ENCODE peak calls at places on chromosomes 1 and 21, in five cellular contexts. O is neural progenitor cell, D is GM23248, N is hepatocyte, S is GM23338. T is an unnamed sample.

GRCh38 chr21:38915546-38915945 is 109.8 kb downstream of the ETS2 start:
- DNase-seq in O (no peak), D (no peak), N (no peak), S (no peak), T (no peak)

GRCh38 chr1:39701092-39701460 is 9.8 kb upstream of the HPCAL4 start:
- DNase-seq in O (no peak), D (peak; percentile 33), N (peak; percentile 52), S (peak; percentile 72), T (peak; percentile 8)

GRCh38 chr1:43878440-43878839 is 55.2 kb upstream of the ARTN start:
- DNase-seq in O (no peak), D (peak; percentile 35), N (no peak), S (no peak), T (no peak)

GRCh38 chr1:67719329-67720196 is 34.6 kb downstream of the GADD45A start:
- DNase-seq in O (no peak), D (no peak), N (no peak), S (no peak), T (no peak)

GRCh38 chr1:4380564-4381168 is 273.7 kb upstream of the AJAP1 start:
- DNase-seq in O (no peak), D (no peak), N (no peak), S (no peak), T (no peak)

GRCh38 chr21:34367320-34367935 is 3.6 kb downstream of the KCNE2 start:
- DNase-seq in O (peak; percentile 70), D (peak; percentile 93), N (peak; percentile 90), S (peak; percentile 90), T (peak; percentile 93)

GRCh38 chr1:183593356-183593755 is 3.1 kb upstream of the NCF2 start:
- DNase-seq in O (no peak), D (no peak), N (no peak), S (no peak), T (no peak)

GRCh38 chr1:210631399-210631798 is 302.7 kb downstream of the HHAT start:
- DNase-seq in O (no peak), D (no peak), N (no peak), S (no peak), T (no peak)

GRCh38 chr1:245240648-245241165 is 85.9 kb downstream of the KIF26B start:
- DNase-seq in O (no peak), D (no peak), N (no peak), S (no peak), T (no peak)

GRCh38 chr1:156104065-156104810 is 10.3 kb upstream of the LMNA start:
- DNase-seq in O (no peak), D (peak; percentile 97), N (peak; percentile 91), S (peak; percentile 65), T (peak; percentile 62)

GRCh38 chr1:53137729-53138128 is 4.7 kb downstream of the SLC1A7 start:
- DNase-seq in O (no peak), D (peak; percentile 18), N (no peak), S (peak; percentile 43), T (no peak)

GRCh38 chr1:104702731-104703130 is 953.0 kb downstream of the AMY1C start:
- DNase-seq in O (no peak), D (no peak), N (no peak), S (no peak), T (peak; percentile 50)

DNA sequence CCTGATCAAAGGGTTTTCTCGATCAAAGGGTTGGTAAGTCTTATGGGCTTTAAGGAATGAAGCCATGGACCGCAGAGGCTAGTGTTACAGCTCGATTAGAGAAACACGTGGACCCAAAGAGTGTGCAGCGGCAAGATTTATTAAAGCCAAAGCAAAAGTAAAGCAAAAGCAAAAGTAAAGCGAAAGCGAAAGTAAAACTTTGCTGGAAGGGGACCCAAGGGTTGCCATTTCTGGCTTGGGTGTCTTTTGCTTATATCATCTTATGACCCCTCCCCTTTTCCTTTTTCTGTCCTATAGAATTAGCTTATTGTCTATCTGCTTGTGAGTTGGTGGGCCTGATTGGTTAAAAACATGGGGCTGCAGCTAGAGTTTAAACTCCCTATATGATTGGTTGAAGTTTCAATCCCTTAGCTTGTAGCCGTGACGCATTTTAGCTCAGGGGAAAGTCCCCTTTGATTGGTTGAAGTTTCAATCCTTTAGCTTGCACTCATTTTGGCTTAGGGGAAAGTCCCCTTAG is 957.0 kb downstream of the AMY1C start:
- DNase-seq in O (no peak), D (peak; percentile 2), N (no peak), S (peak; percentile 6), T (peak; percentile 10)
- H3K4me2 ChIP-seq in O (no peak overlapping the region), D (no peak overlapping the region), N (no peak overlapping the region), S (no peak overlapping the region), T (peak overlapping the region; percentile 65)

GRCh38 chr1:64163972-64164371 is 39.5 kb upstream of the UBE2U start:
- DNase-seq in O (peak; percentile 56), D (peak; percentile 74), N (peak; percentile 26), S (peak; percentile 79), T (peak; percentile 44)

GRCh38 chr1:64162804-64163203 is 40.6 kb upstream of the UBE2U start:
- DNase-seq in O (no peak), D (no peak), N (no peak), S (no peak), T (no peak)

GRCh38 chr1:64167176-64167575 is 36.2 kb upstream of the UBE2U start:
- DNase-seq in O (no peak), D (peak; percentile 57), N (no peak), S (no peak), T (no peak)

GRCh38 chr1:64161347-64162080 is 41.9 kb upstream of the UBE2U start:
- DNase-seq in O (no peak), D (peak; percentile 67), N (no peak), S (no peak), T (no peak)

GRCh38 chr1:64162151-64162550 is 41.3 kb upstream of the UBE2U start:
- DNase-seq in O (peak; percentile 68), D (no peak), N (no peak), S (no peak), T (no peak)
- TF ChIP-seq EZH2phosphoT487 in O (no peak), D (no peak), N (no peak), S (no peak), T (no peak)

GRCh38 chr1:51517361-51518032 is 1.6 kb downstream of the EPS15 start:
- DNase-seq in O (no peak), D (peak; percentile 60), N (no peak), S (no peak), T (peak; percentile 11)
- H3K4me2 ChIP-seq in O (peak overlapping the region; percentile 100), D (peak overlapping the region; percentile 96), N (peak overlapping the region; percentile 96), S (peak overlapping the region; percentile 90), T (peak overlapping the region; percentile 91)

GRCh38 chr21:43662286-43662685 is 2.9 kb downstream of the RRP1B start:
- DNase-seq in O (no peak), D (no peak), N (no peak), S (no peak), T (no peak)
- TF ChIP-seq EZH2phosphoT487 in O (no peak), D (no peak), N (no peak), S (no peak), T (no peak)

DNA sequence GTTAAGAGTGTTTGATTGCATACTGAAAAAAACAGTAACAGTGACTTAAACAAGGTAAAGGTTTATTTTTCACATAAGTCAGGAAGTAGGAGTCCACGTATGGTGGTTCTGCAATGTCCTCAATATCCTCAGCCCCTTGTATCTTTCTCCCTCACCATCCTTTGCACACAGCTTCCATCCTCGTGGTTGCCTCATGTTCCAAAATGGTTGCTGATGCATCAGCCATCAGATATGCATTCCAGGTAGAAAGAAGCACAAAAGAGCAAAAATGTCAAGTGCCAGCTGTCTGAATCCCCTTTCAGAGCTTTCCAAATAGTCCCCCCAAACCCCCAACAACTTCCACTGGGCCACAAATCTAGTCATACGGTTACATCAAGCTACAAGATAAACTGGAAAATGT is 138.1 kb downstream of the SYF2 start:
- DNase-seq in O (no peak), D (no peak), N (no peak), S (no peak), T (no peak)
- H3K4me2 ChIP-seq in O (no peak overlapping the region), D (no peak overlapping the region), N (no peak overlapping the region), S (no peak overlapping the region), T (no peak overlapping the region)

GRCh38 chr1:145747398-145748247 is 28.3 kb downstream of the CD160 start:
- DNase-seq in O (no peak), D (no peak), N (no peak), S (no peak), T (no peak)
- TF ChIP-seq EZH2phosphoT487 in O (no peak), D (no peak), N (no peak), S (no peak), T (no peak)

GRCh38 chr1:115840615-115841460 is at the start of gene NHLH2:
- DNase-seq in O (no peak), D (no peak), N (no peak), S (no peak), T (no peak)
- H3K4me2 ChIP-seq in O (peak within 1 kb of the TSS; percentile 68), D (no peak within 1 kb of the TSS), N (no peak within 1 kb of the TSS), S (peak within 1 kb of the TSS; percentile 94), T (no peak within 1 kb of the TSS)

GRCh38 chr1:33047839-33048305 is 11.2 kb upstream of the AK2 start:
- DNase-seq in O (no peak), D (peak; percentile 70), N (no peak), S (no peak), T (peak; percentile 58)
- TF ChIP-seq EZH2phosphoT487 in O (no peak), D (no peak), N (no peak), S (no peak), T (no peak)

DNA sequence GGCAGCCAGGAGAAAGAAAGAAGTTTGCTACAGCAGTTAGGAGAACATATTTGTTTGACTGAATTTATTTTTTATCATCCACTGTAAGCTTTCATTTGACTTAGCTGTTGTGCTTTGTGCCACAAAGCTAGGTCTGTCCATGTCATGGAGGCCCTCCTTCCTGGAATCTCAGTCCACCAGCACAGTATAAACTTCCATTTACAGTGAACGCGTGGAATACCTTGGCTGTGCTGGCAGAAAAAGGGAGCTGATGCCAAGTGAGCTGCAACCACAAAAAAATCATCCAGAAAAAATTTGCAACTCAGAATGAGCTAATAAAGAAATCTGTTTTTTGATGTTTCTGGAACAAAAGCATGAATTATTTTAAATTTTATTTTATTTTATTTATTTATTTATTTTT is 72.6 kb downstream of the ATP6V1G3 start:
- DNase-seq in O (no peak), D (peak; percentile 60), N (no peak), S (no peak), T (no peak)
- H3K4me2 ChIP-seq in O (no peak overlapping the region), D (peak overlapping the region; percentile 17), N (no peak overlapping the region), S (no peak overlapping the region), T (no peak overlapping the region)

DNA sequence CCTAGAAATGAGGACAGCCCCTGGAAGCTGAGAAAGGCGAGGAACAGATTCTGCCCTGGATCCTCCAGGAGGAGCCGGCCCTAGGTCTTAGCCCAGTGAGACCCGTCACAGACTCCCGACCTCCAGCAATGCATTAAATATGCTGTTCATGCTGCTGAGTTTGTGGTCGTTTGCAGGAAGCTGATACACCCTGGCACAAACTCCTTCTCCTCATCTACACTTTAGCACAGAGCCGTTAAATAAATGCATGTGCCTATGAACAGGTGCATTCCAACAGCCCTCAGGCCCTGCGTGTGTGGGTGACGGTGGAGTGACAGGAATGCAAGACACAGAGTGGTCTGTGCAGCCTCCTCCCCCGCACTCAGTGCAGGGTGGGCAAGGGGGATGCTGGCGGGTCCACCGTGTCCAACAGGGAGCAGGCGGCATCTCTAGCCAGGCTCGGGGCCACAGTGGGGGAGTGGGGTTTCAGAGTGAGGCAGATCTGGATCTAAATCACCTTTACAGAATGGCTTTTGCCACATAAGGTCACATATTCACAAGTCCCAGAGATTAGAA is 106.6 kb upstream of the TMPRSS2 start:
- DNase-seq in O (no peak), D (no peak), N (no peak), S (no peak), T (no peak)
- TF ChIP-seq EZH2phosphoT487 in O (no peak), D (no peak), N (no peak), S (no peak), T (no peak)

T was measured in PC-3.